ENCODE peak calls at places on chromosome 3, in six cellular contexts. N is HFFc6, A is A549, D is NCI-H460, G is tibial nerve, E is NCI-H524 treated with DMSO at 0.1 percent for 48 hours. Z is an unnamed sample.

GRCh38 chr3:17581421-17582080 is 160.9 kb downstream of the TBC1D5 start:
- DNase-seq in N (peak), A (no peak), D (no peak), G (no peak), E (no peak), Z (peak)

GRCh38 chr3:22372292-22372949 is 621.4 kb upstream of the ZNF385D start:
- DNase-seq in N (no peak), A (no peak), D (no peak), G (peak), E (no peak), Z (peak)

GRCh38 chr3:149790265-149790664 is 2.1 kb downstream of the ANKUB1 start:
- DNase-seq in N (no peak), A (peak), D (no peak), G (no peak), E (no peak), Z (peak)

GRCh38 chr3:9247361-9248231 is 1.9 kb downstream of the SRGAP3 start:
- DNase-seq in N (no peak), A (no peak), D (no peak), G (no peak), E (no peak), Z (peak)

GRCh38 chr3:7573330-7573729 is 712.4 kb downstream of the GRM7 start:
- DNase-seq in N (no peak), A (no peak), D (no peak), G (no peak), E (no peak), Z (no peak)

GRCh38 chr3:70933105-70933810 is 620.8 kb upstream of the MDFIC2 start:
- DNase-seq in N (no peak), A (no peak), D (no peak), G (no peak), E (no peak), Z (no peak)

GRCh38 chr3:89353465-89353864 is 246.0 kb downstream of the EPHA3 start:
- DNase-seq in N (no peak), A (no peak), D (peak), G (no peak), E (no peak), Z (peak)

GRCh38 chr3:123880998-123881561 is 3.1 kb downstream of the MYLK start:
- DNase-seq in N (peak), A (peak), D (no peak), G (no peak), E (no peak), Z (peak)

GRCh38 chr3:11985866-11986265 is 18.3 kb upstream of the SYN2 start:
- DNase-seq in N (no peak), A (no peak), D (no peak), G (no peak), E (no peak), Z (no peak)

GRCh38 chr3:61637088-61638051 is 76.0 kb downstream of the PTPRG start:
- DNase-seq in N (peak), A (no peak), D (no peak), G (no peak), E (no peak), Z (peak)

GRCh38 chr3:14543446-14543845 is 3.3 kb upstream of the GRIP2 start:
- DNase-seq in N (no peak), A (no peak), D (no peak), G (no peak), E (no peak), Z (no peak)

GRCh38 chr3:17852217-17852616 is 109.8 kb upstream of the TBC1D5 start:
- DNase-seq in N (no peak), A (no peak), D (no peak), G (no peak), E (no peak), Z (no peak)

GRCh38 chr3:152638707-152639450 is 196.1 kb upstream of the P2RY1 start:
- DNase-seq in N (no peak), A (no peak), D (no peak), G (no peak), E (no peak), Z (peak)

GRCh38 chr3:51391075-51391565 is at the start of gene RBM15B:
- DNase-seq in N (peak), A (peak), D (peak), G (peak), E (peak), Z (peak)

GRCh38 chr3:4906107-4906621 is 73.1 kb upstream of the BHLHE40 start:
- DNase-seq in N (peak), A (peak), D (no peak), G (no peak), E (no peak), Z (peak)

GRCh38 chr3:133377396-133377795 is 22.5 kb upstream of the BFSP2 start:
- DNase-seq in N (peak), A (peak), D (peak), G (no peak), E (peak), Z (peak)

GRCh38 chr3:9915252-9916141 is 1.4 kb upstream of the IL17RC start:
- DNase-seq in N (peak), A (no peak), D (no peak), G (peak), E (peak), Z (peak)

GRCh38 chr3:23094890-23095462 is 108.2 kb upstream of the UBE2E2 start:
- DNase-seq in N (peak), A (peak), D (peak), G (no peak), E (no peak), Z (peak)

GRCh38 chr3:104349836-104350235 is 1016.9 kb upstream of the ALCAM start:
- DNase-seq in N (no peak), A (no peak), D (no peak), G (no peak), E (no peak), Z (no peak)

GRCh38 chr3:154779571-154779970 is 300.5 kb upstream of the MME start:
- DNase-seq in N (no peak), A (no peak), D (no peak), G (no peak), E (no peak), Z (peak)

GRCh38 chr3:57544181-57545125 is at the start of gene DNAH12:
- DNase-seq in N (no peak), A (no peak), D (no peak), G (no peak), E (peak), Z (peak)

GRCh38 chr3:5264896-5265770 is 77.6 kb downstream of the EDEM1 start:
- DNase-seq in N (peak), A (no peak), D (no peak), G (no peak), E (no peak), Z (no peak)

GRCh38 chr3:134810052-134810435 is 15.0 kb downstream of the EPHB1 start:
- DNase-seq in N (no peak), A (no peak), D (no peak), G (no peak), E (no peak), Z (no peak)

GRCh38 chr3:136831461-136831860 is 12.5 kb downstream of the SLC35G2 start:
- DNase-seq in N (no peak), A (no peak), D (no peak), G (no peak), E (no peak), Z (no peak)

GRCh38 chr3:101675709-101676218 is 1.2 kb downstream of the ZBTB11 start:
- DNase-seq in N (no peak), A (no peak), D (no peak), G (no peak), E (no peak), Z (no peak)

GRCh38 chr3:184546252-184546651 is 15.3 kb upstream of the EPHB3 start:
- DNase-seq in N (no peak), A (no peak), D (no peak), G (no peak), E (no peak), Z (no peak)

GRCh38 chr3:189710620-189711388 is 79.6 kb downstream of the TP63 start:
- DNase-seq in N (peak), A (peak), D (peak), G (no peak), E (no peak), Z (peak)

GRCh38 chr3:39376929-39377634 is 6.1 kb upstream of the SLC25A38 start:
- DNase-seq in N (no peak), A (no peak), D (no peak), G (no peak), E (no peak), Z (no peak)